ENCODE peak calls at places on chromosomes 3 and 15, in four cellular contexts. Z is iris pigment epithelial cell; S is nephron progenitor cell; G is CD4-positive, alpha-beta memory T cell. W is an unnamed sample.

GRCh38 chr3:184184546-184185234 is 1.3 kb upstream of the ABCF3 start:
- DNase-seq in G (no peak), Z (no peak), S (no peak), W (no peak)

GRCh38 chr3:100185847-100186246 is 71.5 kb upstream of the FILIP1L start:
- DNase-seq in Z (no peak), G (no peak), S (no peak), W (no peak)

GRCh38 chr15:62165029-62165792 is at the start of gene C2CD4B:
- DNase-seq in Z (no peak), G (no peak), S (peak), W (peak)

GRCh38 chr3:188578579-188579363 is 424.8 kb downstream of the LPP start:
- DNase-seq in S (no peak), G (no peak), Z (peak), W (no peak)

GRCh38 chr15:51782357-51782896 is 31.0 kb downstream of the TMOD2 start:
- DNase-seq in G (no peak), S (no peak), Z (peak), W (no peak)

GRCh38 chr15:90268415-90268814 is 2.9 kb downstream of the NGRN start:
- DNase-seq in S (no peak), Z (peak), G (no peak), W (no peak)

GRCh38 chr3:144466540-144466939 is 494.9 kb downstream of the DIPK2A start:
- DNase-seq in S (no peak), G (no peak), Z (no peak), W (no peak)

GRCh38 chr15:39786444-39787056 is 3.9 kb upstream of the FSIP1 start:
- DNase-seq in Z (peak), G (no peak), S (peak), W (peak)

GRCh38 chr3:57910988-57911387 is 97.2 kb upstream of the FLNB start:
- DNase-seq in G (no peak), Z (no peak), S (no peak), W (no peak)

GRCh38 chr3:166324401-166324800 is 487.2 kb upstream of the BCHE start:
- DNase-seq in Z (no peak), G (no peak), S (no peak), W (no peak)

GRCh38 chr3:31391150-31391549 is 141.6 kb upstream of the STT3B start:
- DNase-seq in Z (no peak), S (peak), G (no peak), W (peak)

GRCh38 chr3:149678365-149678948 is 20.6 kb upstream of the WWTR1 start:
- DNase-seq in G (no peak), Z (no peak), S (no peak), W (no peak)

GRCh38 chr3:99909714-99910508 is 92.2 kb downstream of the CMSS1 start:
- DNase-seq in S (no peak), G (no peak), Z (peak), W (no peak)

GRCh38 chr15:73982251-73982962 is 9.7 kb downstream of the STOML1 start:
- DNase-seq in Z (peak), S (no peak), G (no peak), W (no peak)

GRCh38 chr15:95603802-95604201 is 726.7 kb upstream of the NR2F2 start:
- DNase-seq in S (no peak), Z (no peak), G (no peak), W (no peak)

GRCh38 chr3:133851266-133851906 is 44.3 kb downstream of the RAB6B start:
- DNase-seq in Z (no peak), G (no peak), S (no peak), W (no peak)

GRCh38 chr3:47617061-47618010 is 38.7 kb upstream of the CSPG5 start:
- DNase-seq in S (no peak), Z (peak), G (no peak), W (no peak)

GRCh38 chr15:62821384-62822131 is 221.0 kb upstream of the TPM1 start:
- DNase-seq in G (no peak), S (no peak), Z (no peak), W (no peak)

GRCh38 chr3:190883973-190884832 is 21.7 kb upstream of the GMNC start:
- DNase-seq in Z (peak), S (peak), G (no peak), W (peak)

GRCh38 chr15:52013151-52013791 is 5.7 kb upstream of the MAPK6 start:
- DNase-seq in Z (peak), G (no peak), S (no peak), W (no peak)

GRCh38 chr3:122635789-122636188 is 44.9 kb upstream of the PARP14 start:
- DNase-seq in Z (peak), G (no peak), S (no peak), W (no peak)

GRCh38 chr15:56149071-56149470 is 94.6 kb downstream of the RFX7 start:
- DNase-seq in Z (peak), S (no peak), G (no peak), W (no peak)

GRCh38 chr15:51842852-51843737 is 13.6 kb downstream of the TMOD3 start:
- DNase-seq in Z (peak), S (no peak), G (no peak), W (no peak)

GRCh38 chr3:127929818-127930217 is 14.8 kb downstream of the KBTBD12 start:
- DNase-seq in S (no peak), Z (no peak), G (no peak), W (no peak)

GRCh38 chr3:71065764-71066013 is 517.8 kb downstream of the FOXP1 start:
- DNase-seq in G (no peak), Z (no peak), S (no peak), W (no peak)

GRCh38 chr15:55588818-55589122 is 625 bp upstream of the PYGO1 start:
- DNase-seq in G (no peak), Z (no peak), S (no peak), W (no peak)

GRCh38 chr15:58593870-58594269 is 155.6 kb downstream of the ADAM10 start:
- DNase-seq in S (no peak), G (no peak), Z (no peak), W (no peak)

GRCh38 chr3:30333903-30334302 is 272.5 kb upstream of the TGFBR2 start:
- DNase-seq in G (no peak), S (no peak), Z (no peak), W (no peak)

GRCh38 chr3:127144631-127145030 is 48.3 kb upstream of the PRR23E start:
- DNase-seq in G (no peak), S (no peak), Z (no peak), W (no peak)

GRCh38 chr3:38658886-38659285 is 9.4 kb upstream of the SCN5A start:
- DNase-seq in G (no peak), S (no peak), Z (no peak), W (no peak)

W was measured in neuronal stem cell.